ENCODE peak calls at places on chromosomes 11 and 22, in six cellular contexts. K, W, V, L, F and Y are unnamed samples.

GRCh38 chr11:2521081-2521480 is 76.3 kb downstream of the KCNQ1 start:
- DNase-seq in F (no peak), L (no peak), V (no peak), W (no peak), K (no peak), Y (no peak)

GRCh38 chr11:104892723-104893511 is 5.3 kb downstream of the CASP12 start:
- DNase-seq in L (no peak), W (no peak), K (no peak), V (no peak), F (peak; percentile 83), Y (no peak)

GRCh38 chr22:32723632-32724031 is 77.9 kb upstream of the TIMP3 start:
- DNase-seq in W (no peak), V (no peak), K (no peak), F (no peak), L (peak; percentile 25), Y (peak; percentile 96)

GRCh38 chr11:71235719-71236118 is 16.7 kb downstream of the SHANK2 start:
- DNase-seq in W (no peak), F (no peak), V (no peak), K (no peak), L (no peak), Y (no peak)

GRCh38 chr11:95788921-95789505 is 569 bp downstream of the FAM76B start:
- DNase-seq in W (peak; percentile 30), K (peak; percentile 37), V (peak; percentile 28), F (peak; percentile 59), L (no peak), Y (peak; percentile 66)

GRCh38 chr22:39123811-39124668 is 27.0 kb downstream of the APOBEC3H start:
- DNase-seq in V (no peak), L (no peak), W (no peak), F (no peak), K (peak; percentile 4), Y (no peak)

GRCh38 chr11:12767022-12767421 is 92.8 kb downstream of the TEAD1 start:
- DNase-seq in L (no peak), W (no peak), F (no peak), V (no peak), K (no peak), Y (no peak)

GRCh38 chr11:73453562-73453961 is 77.4 kb downstream of the RELT start:
- DNase-seq in W (no peak), K (no peak), L (no peak), V (no peak), F (no peak), Y (peak; percentile 23)

GRCh38 chr11:63516109-63516508 is 10.2 kb downstream of the LGALS12 start:
- DNase-seq in K (no peak), F (no peak), W (no peak), V (no peak), L (no peak), Y (no peak)

GRCh38 chr11:63520606-63521170 is 14.8 kb downstream of the LGALS12 start:
- DNase-seq in W (no peak), F (no peak), V (no peak), L (no peak), K (no peak), Y (no peak)

GRCh38 chr11:63512816-63513215 is 6.9 kb downstream of the LGALS12 start:
- DNase-seq in W (no peak), L (no peak), F (no peak), K (no peak), V (no peak), Y (no peak)

GRCh38 chr11:63518548-63518947 is 12.7 kb downstream of the LGALS12 start:
- DNase-seq in F (no peak), K (no peak), V (no peak), W (no peak), L (no peak), Y (no peak)

DNA sequence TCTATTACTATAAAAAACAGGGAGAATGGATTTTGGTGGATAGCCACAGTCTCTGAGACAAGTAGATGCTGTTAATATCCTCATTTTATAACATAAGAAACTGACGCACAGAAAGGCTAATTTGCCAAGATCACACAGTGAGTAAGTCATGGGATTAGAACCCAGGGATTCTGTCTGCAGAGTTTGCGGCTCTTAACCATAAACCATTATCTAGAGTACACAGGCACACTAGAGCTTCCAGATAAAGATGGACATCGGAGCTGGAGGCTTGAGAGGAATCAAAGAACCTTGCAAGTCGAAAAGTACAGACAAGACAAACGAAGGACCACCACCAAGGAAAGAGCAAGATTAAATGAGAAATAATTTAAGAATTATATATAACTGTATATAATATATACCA is 11.3 kb downstream of the LGALS12 start:
- DNase-seq in W (no peak), F (no peak), L (no peak), V (no peak), K (no peak), Y (no peak)
- TF ChIP-seq MYC in W (no peak), F (no peak), L (no peak), V (no peak), K (no peak), Y (no peak)

GRCh38 chr11:66314561-66315497 is 2.0 kb downstream of the CD248 start:
- DNase-seq in F (no peak), W (no peak), L (no peak), V (no peak), K (no peak), Y (no peak)

GRCh38 chr11:66315921-66316811 is 678 bp downstream of the CD248 start:
- DNase-seq in V (no peak), L (no peak), K (no peak), W (no peak), F (no peak), Y (no peak)

GRCh38 chr11:66316849-66317251 is at the start of gene CD248:
- DNase-seq in L (no peak), K (no peak), F (peak; percentile 15), V (no peak), W (no peak), Y (peak; percentile 87)

GRCh38 chr11:66314186-66314501 is 2.7 kb downstream of the CD248 start:
- DNase-seq in W (no peak), F (no peak), K (no peak), V (no peak), L (no peak), Y (no peak)

GRCh38 chr11:66315498-66315885 is 1.4 kb downstream of the CD248 start:
- DNase-seq in L (no peak), F (no peak), W (no peak), K (no peak), V (no peak), Y (no peak)
- H3K4me3 ChIP-seq in L (no peak overlapping the region), F (no peak overlapping the region), W (no peak overlapping the region), K (no peak overlapping the region), V (no peak overlapping the region), Y (no peak overlapping the region)

DNA sequence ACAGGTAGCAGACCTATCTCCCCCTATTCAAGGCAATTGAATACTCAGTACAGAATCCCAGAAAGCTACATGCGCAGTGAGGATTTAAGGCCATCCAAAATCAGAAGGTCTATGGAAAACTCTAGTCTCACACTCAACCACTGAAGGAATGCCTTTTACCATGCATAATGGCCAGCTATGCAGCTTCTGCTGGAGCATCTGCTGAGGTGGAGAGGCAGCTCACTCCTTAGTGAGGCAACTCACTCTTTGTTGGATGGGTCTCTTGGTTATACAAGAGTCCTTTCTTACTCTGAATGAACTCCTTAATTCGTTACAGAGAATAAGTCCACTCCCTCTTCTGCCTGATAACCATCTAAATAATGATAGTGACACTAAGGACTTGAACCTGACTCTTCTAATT is 286.4 kb upstream of the CCDC90B start:
- DNase-seq in F (no peak), W (no peak), K (no peak), V (no peak), L (no peak), Y (no peak)
- TF ChIP-seq MAX in F (no peak), W (no peak), K (no peak), V (no peak), L (no peak), Y (no peak)

GRCh38 chr11:117022526-117022925 is 75.7 kb downstream of the SIK3 start:
- DNase-seq in K (no peak), V (no peak), F (no peak), L (peak; percentile 72), W (no peak), Y (no peak)

GRCh38 chr11:117020287-117020686 is 77.9 kb downstream of the SIK3 start:
- DNase-seq in F (no peak), K (no peak), V (no peak), L (peak; percentile 51), W (no peak), Y (no peak)

GRCh38 chr11:117017456-117017855 is 80.8 kb downstream of the SIK3 start:
- DNase-seq in W (no peak), K (no peak), F (no peak), V (no peak), L (no peak), Y (no peak)

GRCh38 chr11:117020873-117021564 is 77.2 kb downstream of the SIK3 start:
- DNase-seq in K (no peak), L (no peak), V (no peak), W (peak; percentile 83), F (no peak), Y (peak; percentile 66)

DNA sequence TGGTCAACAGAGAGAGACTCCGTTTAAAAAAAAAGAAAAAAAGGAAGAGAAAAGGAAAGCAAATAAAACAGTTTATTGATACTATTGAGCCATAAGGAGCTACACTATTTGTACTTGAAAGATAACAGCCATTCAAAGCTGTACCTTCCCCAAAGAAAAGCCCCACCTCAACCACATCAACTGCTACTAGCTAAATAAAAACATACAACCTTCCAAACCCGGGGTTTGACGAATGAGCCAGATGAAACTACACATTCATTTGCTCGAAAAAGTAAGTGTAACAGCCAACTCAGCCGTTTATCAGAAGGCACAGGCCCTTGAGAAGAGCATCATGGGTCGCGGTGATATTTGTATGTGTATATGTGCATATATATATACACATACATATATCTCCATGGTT is 78.4 kb downstream of the SIK3 start:
- DNase-seq in L (no peak), V (no peak), W (peak; percentile 21), K (no peak), F (no peak), Y (no peak)
- TF ChIP-seq MYC in L (no peak), V (no peak), W (no peak), K (no peak), F (no peak), Y (no peak)

GRCh38 chr22:43110444-43110926 is at the start of gene BIK:
- DNase-seq in L (no peak), W (peak; percentile 51), V (no peak), F (peak; percentile 47), K (peak; percentile 71), Y (peak; percentile 81)
- H3K4me3 ChIP-seq in L (peak within 1 kb of the TSS; percentile 72), W (peak within 1 kb of the TSS; percentile 74), V (peak within 1 kb of the TSS; percentile 73), F (peak within 1 kb of the TSS; percentile 50), K (peak within 1 kb of the TSS; percentile 37), Y (peak within 1 kb of the TSS; percentile 60)

GRCh38 chr11:33689506-33689905 is 11.1 kb downstream of the C11orf91 start:
- DNase-seq in V (no peak), F (peak; percentile 30), W (no peak), K (no peak), L (no peak), Y (no peak)

GRCh38 chr11:33691051-33691864 is 9.4 kb downstream of the C11orf91 start:
- DNase-seq in W (peak; percentile 78), K (no peak), L (no peak), V (peak; percentile 31), F (no peak), Y (no peak)

GRCh38 chr11:33690290-33691050 is 10.2 kb downstream of the C11orf91 start:
- DNase-seq in W (peak; percentile 46), K (no peak), L (no peak), V (peak; percentile 82), F (peak; percentile 98), Y (no peak)

GRCh38 chr11:33687733-33688479 is 12.7 kb downstream of the C11orf91 start:
- DNase-seq in V (peak; percentile 70), W (peak; percentile 60), F (peak; percentile 75), L (peak; percentile 33), K (peak; percentile 48), Y (peak; percentile 67)

GRCh38 chr11:33689089-33689488 is 11.5 kb downstream of the C11orf91 start:
- DNase-seq in K (no peak), W (no peak), V (no peak), F (peak; percentile 30), L (no peak), Y (no peak)
- TF ChIP-seq MAX in K (no peak), W (no peak), V (no peak), F (no peak), L (no peak), Y (no peak)